ENCODE peak calls at places on chromosomes 16 and 17, in four cellular contexts. P is OCI-LY7; B is CD4-positive, CD25-positive, alpha-beta regulatory T cell; W is neuronal stem cell. N is an unnamed sample.

GRCh38 chr17:59848778-59849177 is 44.0 kb downstream of the TUBD1 start:
- DNase-seq in P (no peak), W (no peak), B (peak), N (peak)

GRCh38 chr16:75265911-75266701 is 14.7 kb upstream of the BCAR1 start:
- DNase-seq in W (peak), B (no peak), P (peak), N (no peak)

GRCh38 chr16:80997139-80997798 is 9.4 kb downstream of the CMC2 start:
- DNase-seq in P (peak), B (peak), W (no peak), N (no peak)

GRCh38 chr16:67470314-67470713 is 10.6 kb downstream of the ATP6V0D1 start:
- DNase-seq in B (no peak), P (no peak), W (no peak), N (no peak)

GRCh38 chr16:8632675-8633182 is 11.2 kb downstream of the METTL22 start:
- DNase-seq in W (no peak), P (no peak), B (no peak), N (no peak)

GRCh38 chr17:36931697-36932382 is 5.4 kb upstream of the LHX1 start:
- DNase-seq in W (no peak), B (no peak), P (no peak), N (no peak)

GRCh38 chr17:52148969-52149351 is 9.6 kb downstream of the CA10 start:
- DNase-seq in B (no peak), W (no peak), P (no peak), N (no peak)

GRCh38 chr17:17391575-17392370 is 85.0 kb upstream of the MED9 start:
- DNase-seq in B (peak), P (peak), W (no peak), N (peak)

GRCh38 chr16:68642047-68642435 is 3.1 kb upstream of the CDH3 start:
- DNase-seq in B (no peak), W (no peak), P (no peak), N (no peak)

GRCh38 chr17:72954595-72954994 is 137.9 kb downstream of the SLC39A11 start:
- DNase-seq in P (no peak), W (no peak), B (no peak), N (no peak)

GRCh38 chr17:40095944-40096791 is 4.2 kb downstream of the NR1D1 start:
- DNase-seq in B (peak), P (peak), W (no peak), N (peak)

GRCh38 chr16:73125860-73126259 is 77.9 kb upstream of the ZFHX3 start:
- DNase-seq in P (no peak), W (no peak), B (no peak), N (no peak)

GRCh38 chr17:82866521-82867214 is 26.8 kb upstream of the ZNF750 start:
- DNase-seq in B (no peak), P (no peak), W (no peak), N (no peak)

GRCh38 chr17:64653325-64653984 is 8.7 kb downstream of the SMURF2 start:
- DNase-seq in B (no peak), W (no peak), P (no peak), N (no peak)

GRCh38 chr16:337437-337836 is 15.1 kb downstream of the AXIN1 start:
- DNase-seq in W (no peak), P (no peak), B (no peak), N (no peak)

GRCh38 chr17:49730787-49731441 is 23.1 kb upstream of the SLC35B1 start:
- DNase-seq in P (no peak), B (no peak), W (no peak), N (no peak)

GRCh38 chr17:12406623-12407228 is 259.0 kb upstream of the MYOCD start:
- DNase-seq in B (no peak), W (no peak), P (no peak), N (no peak)

GRCh38 chr17:50151041-50151936 is 812 bp upstream of the PPP1R9B start:
- DNase-seq in P (peak), B (peak), W (peak), N (peak)

GRCh38 chr16:11672206-11673090 is 4.2 kb downstream of the SNN start:
- DNase-seq in P (peak), W (no peak), B (peak), N (peak)

GRCh38 chr16:14139872-14140271 is 68.8 kb downstream of the MRTFB start:
- DNase-seq in B (no peak), P (no peak), W (no peak), N (no peak)

GRCh38 chr16:30490210-30490609 is 17.7 kb downstream of the ITGAL start:
- DNase-seq in W (no peak), P (no peak), B (no peak), N (no peak)

GRCh38 chr17:44787271-44787940 is 28.6 kb downstream of the ADAM11 start:
- DNase-seq in B (no peak), W (no peak), P (no peak), N (no peak)

GRCh38 chr16:86727131-86727530 is 148.8 kb downstream of the FOXL1 start:
- DNase-seq in B (no peak), P (no peak), W (no peak), N (no peak)

GRCh38 chr17:29107933-29108805 is 65.2 kb downstream of the PIPOX start:
- DNase-seq in W (no peak), P (no peak), B (no peak), N (no peak)

GRCh38 chr17:29109477-29110371 is 66.8 kb downstream of the PIPOX start:
- DNase-seq in B (no peak), W (no peak), P (no peak), N (no peak)

GRCh38 chr17:29111816-29112499 is 68.2 kb downstream of the MYO18A start:
- DNase-seq in P (peak), B (peak), W (peak), N (peak)

GRCh38 chr17:29108806-29109476 is 66.0 kb downstream of the PIPOX start:
- DNase-seq in W (no peak), B (no peak), P (no peak), N (no peak)

GRCh38 chr17:29110372-29110757 is 67.4 kb downstream of the PIPOX start:
- DNase-seq in P (no peak), W (no peak), B (no peak), N (no peak)
- H3K27ac ChIP-seq in P (no peak), W (no peak), B (no peak), N (no peak)

GRCh38 chr16:2158262-2158638 is 2.7 kb downstream of the TRAF7 start:
- DNase-seq in P (no peak), B (no peak), W (no peak), N (no peak)

GRCh38 chr16:2156849-2157224 is 1.3 kb downstream of the TRAF7 start:
- DNase-seq in W (no peak), P (no peak), B (no peak), N (no peak)

GRCh38 chr16:2156025-2156848 is 655 bp downstream of the TRAF7 start:
- DNase-seq in W (no peak), B (peak), P (peak), N (peak)

GRCh38 chr16:2159052-2159838 is 3.7 kb downstream of the TRAF7 start:
- DNase-seq in P (no peak), B (no peak), W (no peak), N (no peak)

DNA sequence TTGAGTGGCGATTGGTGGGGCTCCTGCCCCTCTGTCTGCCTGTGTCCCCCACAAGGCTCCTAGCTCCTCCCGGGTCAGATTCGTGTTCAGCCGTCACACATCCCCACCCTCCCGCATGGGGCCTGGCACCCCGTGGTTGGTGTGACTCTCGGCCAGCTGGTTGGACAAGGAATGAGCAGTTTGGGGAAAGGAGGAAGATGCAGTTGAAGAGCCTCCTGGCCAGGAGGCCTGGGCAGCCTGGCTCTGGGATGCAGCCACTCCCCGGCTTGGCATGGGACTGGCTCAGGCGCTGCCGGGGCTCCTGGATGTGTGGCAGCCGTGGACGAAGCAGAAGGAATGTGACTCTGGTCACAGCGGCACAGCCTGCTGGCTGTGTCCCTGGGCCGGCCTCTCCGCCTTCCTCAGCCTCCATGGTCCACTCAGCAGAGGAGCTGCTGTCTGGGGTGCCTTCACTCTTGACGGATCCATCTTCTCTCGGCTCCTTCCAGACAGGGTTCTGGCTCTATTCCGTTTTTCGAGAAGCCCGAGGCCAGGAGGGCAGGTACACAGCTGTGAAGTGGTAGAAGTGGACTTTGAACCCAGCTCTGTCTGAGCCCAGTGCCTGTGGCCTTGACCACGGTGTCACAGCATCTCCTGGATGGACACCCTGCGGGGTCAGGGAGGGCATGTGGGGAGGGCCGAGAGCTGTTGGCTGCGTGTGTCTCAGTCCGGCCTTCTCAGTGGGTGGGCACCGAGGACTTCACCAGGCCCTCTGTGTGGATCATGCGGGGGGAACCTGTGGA is 2.1 kb downstream of the TRAF7 start:
- DNase-seq in P (no peak), W (no peak), B (no peak), N (no peak)
- H3K27ac ChIP-seq in P (no peak), W (no peak), B (no peak), N (no peak)

GRCh38 chr17:20908373-20909273 is 134.2 kb downstream of the USP22 start:
- DNase-seq in B (peak), P (peak), W (peak), N (peak)
- H3K27ac ChIP-seq in B (no peak), P (no peak), W (peak), N (peak)

DNA sequence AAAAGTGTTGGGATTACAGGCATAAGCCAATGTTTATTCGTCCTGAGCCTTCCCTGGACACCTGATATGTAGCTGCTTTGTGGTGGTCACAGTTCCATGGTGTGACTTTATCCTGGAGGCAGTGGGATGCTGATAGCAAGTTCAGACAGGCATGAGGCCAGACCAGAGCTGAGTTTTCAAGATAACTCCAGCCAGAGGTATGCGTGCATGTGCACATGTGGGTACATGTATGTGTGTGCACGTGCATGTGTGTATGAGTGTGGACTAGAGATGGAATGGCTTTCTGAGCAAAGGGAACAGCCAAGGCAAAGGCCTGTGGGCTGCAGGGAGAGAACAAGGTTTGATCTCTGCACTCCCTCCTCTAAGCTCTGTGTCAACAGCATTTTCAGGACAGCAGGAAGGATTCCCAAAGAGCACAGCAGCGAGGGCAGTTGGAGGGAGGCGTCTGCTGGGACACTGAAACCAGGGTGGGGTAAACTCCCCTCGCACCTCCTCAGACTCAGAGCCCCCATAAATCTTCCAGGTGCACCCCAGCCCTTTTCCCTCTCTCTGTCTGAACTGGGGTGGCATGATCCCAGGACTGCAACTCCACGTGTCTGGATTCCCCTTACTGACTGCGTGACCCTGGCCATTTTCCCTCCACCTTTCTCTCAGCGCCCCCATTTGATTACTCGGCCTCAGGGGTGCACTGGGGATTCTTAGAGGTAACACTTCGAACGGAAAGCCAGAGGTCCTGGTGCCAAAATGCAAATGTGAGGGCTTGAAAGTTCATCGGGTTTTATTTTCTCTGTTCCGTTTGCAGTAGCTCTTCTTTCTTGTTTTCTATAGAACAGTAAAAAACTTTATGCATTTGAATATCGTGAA is 15.3 kb downstream of the NLRC5 start:
- DNase-seq in P (no peak), W (no peak), B (no peak), N (no peak)
- H3K27ac ChIP-seq in P (peak), W (no peak), B (peak), N (no peak)

GRCh38 chr17:80142929-80143328 is 4.0 kb downstream of the EIF4A3 start:
- DNase-seq in W (no peak), P (no peak), B (no peak), N (no peak)
- H3K27ac ChIP-seq in W (peak), P (no peak), B (no peak), N (no peak)

DNA sequence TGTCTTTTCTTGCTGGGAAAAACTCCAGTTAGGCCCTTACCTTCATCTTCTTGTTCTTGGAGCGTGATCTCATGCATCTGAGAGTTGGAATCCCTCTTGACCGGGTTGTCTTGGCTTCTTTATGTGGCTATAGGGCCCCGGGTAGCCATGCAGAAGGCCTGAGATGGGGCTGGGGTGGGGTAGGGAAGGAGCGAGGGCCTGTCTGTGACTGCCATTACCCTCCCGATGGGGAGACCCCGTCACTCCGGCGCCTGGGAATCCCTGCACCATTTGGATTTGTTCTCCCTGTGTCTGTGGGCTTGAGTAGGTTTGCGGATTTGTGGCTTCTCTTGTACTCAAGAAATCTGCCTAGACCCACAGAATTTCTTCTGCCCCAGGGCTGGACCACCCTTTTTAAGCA is 18.8 kb downstream of the CCDC42 start:
- DNase-seq in P (no peak), W (no peak), B (no peak), N (no peak)
- H3K27ac ChIP-seq in P (no peak), W (no peak), B (no peak), N (no peak)

GRCh38 chr17:79989106-79989835 is 46.4 kb downstream of the TBC1D16 start:
- DNase-seq in W (no peak), P (no peak), B (no peak), N (no peak)
- H3K27ac ChIP-seq in W (no peak), P (no peak), B (no peak), N (no peak)